ENCODE peak calls at places on chromosomes 6 and 20, in five cellular contexts. One of them, this sample, is unnamed.

GRCh38 chr20:22333885-22334545 is 250.4 kb downstream of the FOXA2 start:
- DNase-seq in bronchial epithelial cell: peak
- DNase-seq in body of pancreas: peak
- DNase-seq in fibroblast of lung: peak
- DNase-seq in hepatocyte: peak
- DNase-seq in this sample: peak

GRCh38 chr6:26232950-26233607 is 131.9 kb upstream of the BTN3A2 start:
- DNase-seq in hepatocyte: no peak
- DNase-seq in bronchial epithelial cell: peak
- DNase-seq in fibroblast of lung: peak
- DNase-seq in body of pancreas: no peak
- DNase-seq in this sample: no peak

GRCh38 chr20:49230575-49231211 is 11.5 kb downstream of the DDX27 start:
- DNase-seq in body of pancreas: peak
- DNase-seq in fibroblast of lung: no peak
- DNase-seq in bronchial epithelial cell: no peak
- DNase-seq in hepatocyte: no peak
- DNase-seq in this sample: peak

GRCh38 chr6:111686249-111686997 is 80.7 kb upstream of the TRAF3IP2 start:
- DNase-seq in bronchial epithelial cell: no peak
- DNase-seq in fibroblast of lung: no peak
- DNase-seq in hepatocyte: no peak
- DNase-seq in body of pancreas: no peak
- DNase-seq in this sample: no peak

GRCh38 chr6:17354700-17355403 is 38.5 kb upstream of the CAP2 start:
- DNase-seq in bronchial epithelial cell: peak
- DNase-seq in fibroblast of lung: peak
- DNase-seq in body of pancreas: no peak
- DNase-seq in hepatocyte: peak
- DNase-seq in this sample: no peak

GRCh38 chr20:37893566-37894241 is 9.2 kb upstream of the VSTM2L start:
- DNase-seq in bronchial epithelial cell: no peak
- DNase-seq in body of pancreas: no peak
- DNase-seq in hepatocyte: no peak
- DNase-seq in fibroblast of lung: no peak
- DNase-seq in this sample: no peak

GRCh38 chr20:23146857-23147256 is 60.7 kb upstream of the CD93 start:
- DNase-seq in fibroblast of lung: peak
- DNase-seq in bronchial epithelial cell: no peak
- DNase-seq in hepatocyte: no peak
- DNase-seq in body of pancreas: no peak
- DNase-seq in this sample: no peak

GRCh38 chr6:45667265-45667664 is 289.5 kb upstream of the SUPT3H start:
- DNase-seq in hepatocyte: no peak
- DNase-seq in bronchial epithelial cell: no peak
- DNase-seq in body of pancreas: no peak
- DNase-seq in fibroblast of lung: no peak
- DNase-seq in this sample: no peak

GRCh38 chr6:70547905-70548304 is 18.8 kb upstream of the SDHAF4 start:
- DNase-seq in body of pancreas: no peak
- DNase-seq in fibroblast of lung: no peak
- DNase-seq in hepatocyte: no peak
- DNase-seq in bronchial epithelial cell: no peak
- DNase-seq in this sample: no peak

GRCh38 chr6:133160531-133160930 is 80.6 kb upstream of the EYA4 start:
- DNase-seq in hepatocyte: no peak
- DNase-seq in bronchial epithelial cell: no peak
- DNase-seq in body of pancreas: no peak
- DNase-seq in fibroblast of lung: no peak
- DNase-seq in this sample: no peak

GRCh38 chr20:51198876-51199523 is 176.1 kb upstream of the KCNG1 start:
- DNase-seq in bronchial epithelial cell: no peak
- DNase-seq in fibroblast of lung: no peak
- DNase-seq in hepatocyte: no peak
- DNase-seq in body of pancreas: no peak
- DNase-seq in this sample: no peak

GRCh38 chr20:45368221-45368980 is 5.4 kb downstream of the SYS1 start:
- DNase-seq in bronchial epithelial cell: no peak
- DNase-seq in fibroblast of lung: no peak
- DNase-seq in hepatocyte: no peak
- DNase-seq in body of pancreas: peak
- DNase-seq in this sample: no peak

GRCh38 chr6:65113581-65113980 is 593.4 kb downstream of the EYS start:
- DNase-seq in hepatocyte: no peak
- DNase-seq in fibroblast of lung: peak
- DNase-seq in body of pancreas: no peak
- DNase-seq in bronchial epithelial cell: no peak
- DNase-seq in this sample: no peak

GRCh38 chr6:16402501-16402900 is 164.1 kb downstream of the GMPR start:
- DNase-seq in bronchial epithelial cell: no peak
- DNase-seq in body of pancreas: no peak
- DNase-seq in hepatocyte: peak
- DNase-seq in fibroblast of lung: no peak
- DNase-seq in this sample: no peak

GRCh38 chr6:167733740-167734661 is 92.7 kb upstream of the AFDN start:
- DNase-seq in hepatocyte: peak
- DNase-seq in body of pancreas: peak
- DNase-seq in fibroblast of lung: peak
- DNase-seq in bronchial epithelial cell: no peak
- DNase-seq in this sample: no peak

GRCh38 chr20:33362898-33363297 is 38.4 kb downstream of the CDK5RAP1 start:
- DNase-seq in body of pancreas: no peak
- DNase-seq in fibroblast of lung: no peak
- DNase-seq in hepatocyte: no peak
- DNase-seq in bronchial epithelial cell: no peak
- DNase-seq in this sample: no peak

GRCh38 chr6:15430181-15430580 is 184.3 kb downstream of the JARID2 start:
- DNase-seq in hepatocyte: no peak
- DNase-seq in body of pancreas: no peak
- DNase-seq in fibroblast of lung: no peak
- DNase-seq in bronchial epithelial cell: no peak
- DNase-seq in this sample: no peak

GRCh38 chr6:11384531-11385309 is 152.3 kb upstream of the NEDD9 start:
- DNase-seq in fibroblast of lung: peak
- DNase-seq in body of pancreas: no peak
- DNase-seq in hepatocyte: no peak
- DNase-seq in bronchial epithelial cell: no peak
- DNase-seq in this sample: no peak

GRCh38 chr6:125104425-125104824 is 49.1 kb upstream of the TPD52L1 start:
- DNase-seq in fibroblast of lung: peak
- DNase-seq in hepatocyte: no peak
- DNase-seq in bronchial epithelial cell: peak
- DNase-seq in body of pancreas: no peak
- DNase-seq in this sample: no peak
- H3K4me3 ChIP-seq in fibroblast of lung: no peak
- H3K4me3 ChIP-seq in hepatocyte: no peak
- H3K4me3 ChIP-seq in bronchial epithelial cell: no peak
- H3K4me3 ChIP-seq in body of pancreas: no peak
- H3K4me3 ChIP-seq in this sample: no peak

GRCh38 chr20:40307937-40308478 is 381.0 kb downstream of the MAFB start:
- DNase-seq in bronchial epithelial cell: no peak
- DNase-seq in hepatocyte: no peak
- DNase-seq in fibroblast of lung: no peak
- DNase-seq in body of pancreas: no peak
- DNase-seq in this sample: no peak
- H3K4me3 ChIP-seq in bronchial epithelial cell: no peak
- H3K4me3 ChIP-seq in hepatocyte: no peak
- H3K4me3 ChIP-seq in fibroblast of lung: no peak
- H3K4me3 ChIP-seq in body of pancreas: no peak
- H3K4me3 ChIP-seq in this sample: no peak

GRCh38 chr20:36645353-36645752 is 643 bp downstream of the SLA2 start:
- DNase-seq in fibroblast of lung: no peak
- DNase-seq in bronchial epithelial cell: no peak
- DNase-seq in hepatocyte: no peak
- DNase-seq in body of pancreas: no peak
- DNase-seq in this sample: no peak

GRCh38 chr20:36646678-36647077 is 682 bp upstream of the SLA2 start:
- DNase-seq in hepatocyte: no peak
- DNase-seq in body of pancreas: no peak
- DNase-seq in fibroblast of lung: no peak
- DNase-seq in bronchial epithelial cell: peak
- DNase-seq in this sample: no peak

GRCh38 chr20:36645998-36646397 is at the start of gene SLA2:
- DNase-seq in body of pancreas: peak
- DNase-seq in bronchial epithelial cell: no peak
- DNase-seq in fibroblast of lung: no peak
- DNase-seq in hepatocyte: no peak
- DNase-seq in this sample: peak

GRCh38 chr20:36644032-36644712 is 1.8 kb downstream of the SLA2 start:
- DNase-seq in fibroblast of lung: no peak
- DNase-seq in hepatocyte: no peak
- DNase-seq in body of pancreas: no peak
- DNase-seq in bronchial epithelial cell: no peak
- DNase-seq in this sample: no peak

GRCh38 chr20:36644713-36645109 is 1.3 kb downstream of the SLA2 start:
- DNase-seq in bronchial epithelial cell: no peak
- DNase-seq in hepatocyte: no peak
- DNase-seq in fibroblast of lung: no peak
- DNase-seq in body of pancreas: no peak
- DNase-seq in this sample: no peak
- H3K4me3 ChIP-seq in bronchial epithelial cell: no peak
- H3K4me3 ChIP-seq in hepatocyte: no peak
- H3K4me3 ChIP-seq in fibroblast of lung: no peak
- H3K4me3 ChIP-seq in body of pancreas: no peak
- H3K4me3 ChIP-seq in this sample: no peak

GRCh38 chr6:138594042-138594636 is 94.8 kb upstream of the NHSL1 start:
- DNase-seq in body of pancreas: no peak
- DNase-seq in hepatocyte: no peak
- DNase-seq in fibroblast of lung: peak
- DNase-seq in bronchial epithelial cell: no peak
- DNase-seq in this sample: no peak
- H3K4me3 ChIP-seq in body of pancreas: no peak
- H3K4me3 ChIP-seq in hepatocyte: no peak
- H3K4me3 ChIP-seq in fibroblast of lung: no peak
- H3K4me3 ChIP-seq in bronchial epithelial cell: no peak
- H3K4me3 ChIP-seq in this sample: no peak

DNA sequence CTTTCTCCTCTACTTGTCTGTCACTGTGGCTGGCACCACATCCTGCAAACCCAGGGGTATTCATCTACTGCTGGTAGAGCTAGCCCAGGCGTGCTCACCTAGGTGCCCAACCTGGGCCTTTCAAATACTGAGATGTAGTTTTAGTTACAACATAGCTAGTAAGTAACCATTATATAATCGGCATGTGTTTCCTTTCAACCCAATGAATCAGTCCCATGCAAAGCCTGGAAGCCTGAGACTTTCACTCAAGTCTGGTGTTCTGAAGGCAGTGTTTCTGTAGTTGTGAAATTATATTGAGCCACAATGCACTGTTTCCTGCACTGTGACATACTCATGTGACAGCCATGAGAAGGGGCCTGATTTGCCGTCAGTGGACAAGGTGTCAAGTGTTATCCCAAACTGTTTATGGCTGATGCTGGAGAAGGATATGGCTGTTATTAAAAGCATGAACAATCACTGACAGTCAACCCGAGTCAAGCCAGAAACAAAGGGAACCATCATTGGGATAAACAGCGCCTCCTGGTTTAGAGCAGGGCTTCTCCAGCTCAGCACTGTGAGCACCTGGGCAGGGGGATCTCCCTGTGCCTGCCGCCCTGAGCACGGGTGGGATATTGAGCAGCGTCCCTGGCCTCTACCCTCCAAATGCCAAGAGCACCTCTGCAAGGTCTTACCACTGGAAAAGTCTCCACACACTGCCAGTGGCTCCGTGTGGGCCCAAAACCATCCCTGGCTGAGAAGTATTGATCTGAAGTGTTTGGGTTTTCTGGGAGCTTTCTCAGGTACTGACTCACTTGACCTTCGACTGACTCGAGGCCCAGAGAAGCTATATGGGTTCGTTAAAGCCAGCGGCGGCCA is 1.6 kb downstream of the PSMA7 start:
- DNase-seq in fibroblast of lung: no peak
- DNase-seq in hepatocyte: peak
- DNase-seq in bronchial epithelial cell: peak
- DNase-seq in body of pancreas: peak
- DNase-seq in this sample: no peak
- H3K4me3 ChIP-seq in fibroblast of lung: peak
- H3K4me3 ChIP-seq in hepatocyte: peak
- H3K4me3 ChIP-seq in bronchial epithelial cell: peak
- H3K4me3 ChIP-seq in body of pancreas: peak
- H3K4me3 ChIP-seq in this sample: peak

GRCh38 chr20:4729265-4729664 is 7.6 kb downstream of the PRND start:
- DNase-seq in body of pancreas: no peak
- DNase-seq in fibroblast of lung: no peak
- DNase-seq in hepatocyte: no peak
- DNase-seq in bronchial epithelial cell: no peak
- DNase-seq in this sample: no peak

GRCh38 chr20:4724459-4725262 is 3.0 kb downstream of the PRND start:
- DNase-seq in fibroblast of lung: no peak
- DNase-seq in body of pancreas: no peak
- DNase-seq in hepatocyte: no peak
- DNase-seq in bronchial epithelial cell: no peak
- DNase-seq in this sample: no peak

GRCh38 chr20:4728121-4728520 is 6.4 kb downstream of the PRND start:
- DNase-seq in fibroblast of lung: peak
- DNase-seq in bronchial epithelial cell: peak
- DNase-seq in hepatocyte: no peak
- DNase-seq in body of pancreas: no peak
- DNase-seq in this sample: no peak

GRCh38 chr20:4725263-4725550 is 3.5 kb downstream of the PRND start:
- DNase-seq in bronchial epithelial cell: no peak
- DNase-seq in hepatocyte: no peak
- DNase-seq in body of pancreas: no peak
- DNase-seq in fibroblast of lung: no peak
- DNase-seq in this sample: no peak

DNA sequence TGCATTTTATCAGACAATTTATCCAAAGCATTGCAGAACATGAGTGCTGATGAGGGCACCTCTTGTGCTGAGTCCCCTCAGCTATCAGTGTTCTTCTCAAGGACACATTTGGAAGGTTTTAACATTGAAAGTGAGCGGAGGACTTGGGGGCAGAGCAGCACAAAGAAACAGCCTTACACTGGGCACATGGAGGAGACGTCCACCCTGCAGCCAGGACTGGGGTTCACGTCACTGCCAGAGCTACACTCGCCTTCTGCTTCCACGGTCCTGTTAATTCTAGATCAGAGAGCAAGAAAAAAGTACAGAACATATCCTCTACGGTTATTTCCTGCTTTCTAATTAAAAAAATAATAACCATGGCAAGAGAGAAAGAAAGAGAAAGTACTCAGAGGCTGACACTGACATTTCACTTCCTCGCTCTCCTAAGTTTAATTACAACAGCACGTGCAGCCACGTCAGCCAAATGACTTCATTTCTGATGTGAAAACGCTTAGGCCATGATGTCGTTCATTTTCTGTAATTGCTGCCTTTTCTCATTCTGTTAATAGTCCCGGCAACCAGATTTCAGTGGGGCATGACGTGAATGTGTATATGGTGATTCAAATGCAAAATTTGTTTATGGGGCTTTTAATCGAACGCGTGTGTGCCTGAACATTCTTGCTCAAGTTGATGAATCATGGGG is 5.1 kb downstream of the PRND start:
- DNase-seq in hepatocyte: no peak
- DNase-seq in bronchial epithelial cell: peak
- DNase-seq in fibroblast of lung: peak
- DNase-seq in body of pancreas: peak
- DNase-seq in this sample: no peak
- H3K4me3 ChIP-seq in hepatocyte: no peak
- H3K4me3 ChIP-seq in bronchial epithelial cell: no peak
- H3K4me3 ChIP-seq in fibroblast of lung: no peak
- H3K4me3 ChIP-seq in body of pancreas: no peak
- H3K4me3 ChIP-seq in this sample: no peak

This sample was measured in colonic mucosa.